ENCODE peak calls at places on chromosomes 11 and 22, in seven cellular contexts. N is tibial nerve, G is ovary, E is H1, L is K562, P is transverse colon, R is GM12878. I is an unnamed sample. For H3K27me3, the result is how much of the 10 kb centered on the place peaks cover.

GRCh38 chr22:43066134-43066533 is 23.1 kb downstream of the TTLL1 start:
- DNase-seq in G (no peak), R (no peak), E (no peak), P (no peak), N (no peak), L (no peak), I (no peak)

GRCh38 chr11:33507967-33508366 is 192.7 kb downstream of the C11orf91 start:
- DNase-seq in G (no peak), R (no peak), N (no peak), L (no peak), E (no peak), P (no peak), I (peak)

GRCh38 chr11:1326435-1327063 is 17.1 kb upstream of the TOLLIP start:
- DNase-seq in G (no peak), L (no peak), N (no peak), R (no peak), P (no peak), E (no peak), I (no peak)

GRCh38 chr11:9577551-9577950 is 4.1 kb downstream of the WEE1 start:
- DNase-seq in L (no peak), P (no peak), G (no peak), N (no peak), E (no peak), R (no peak), I (no peak)

GRCh38 chr11:111982019-111982464 is 43.2 kb upstream of the DLAT start:
- DNase-seq in P (peak), E (peak), G (peak), N (peak), R (peak), L (peak), I (no peak)

GRCh38 chr11:92776676-92777075 is 192.8 kb upstream of the MTNR1B start:
- DNase-seq in L (no peak), R (no peak), E (no peak), P (no peak), G (no peak), N (no peak), I (peak)

GRCh38 chr11:58070585-58070984 is 39.8 kb downstream of the OR6Q1 start:
- DNase-seq in E (no peak), L (no peak), N (no peak), G (no peak), R (no peak), P (no peak), I (peak)

GRCh38 chr22:46031965-46032851 is 55.2 kb upstream of the WNT7B start:
- DNase-seq in E (no peak), P (no peak), R (no peak), N (no peak), G (peak), L (no peak), I (no peak)

GRCh38 chr22:44648085-44648820 is 53.8 kb upstream of the PRR5 start:
- DNase-seq in G (no peak), N (no peak), L (no peak), R (no peak), P (no peak), E (no peak), I (peak)

GRCh38 chr22:46829140-46829891 is 66.9 kb downstream of the TBC1D22A start:
- DNase-seq in L (no peak), P (no peak), N (no peak), R (no peak), E (no peak), G (no peak), I (peak)

GRCh38 chr11:83865636-83866461 is 579.7 kb upstream of the CCDC90B start:
- DNase-seq in R (no peak), P (no peak), G (no peak), L (no peak), E (no peak), N (no peak), I (no peak)

GRCh38 chr11:45859661-45860140 is 12.4 kb downstream of the CRY2 start:
- DNase-seq in N (peak), E (no peak), G (peak), R (no peak), P (peak), L (no peak), I (peak)

GRCh38 chr22:49354516-49355205 is 473.0 kb downstream of the BRD1 start:
- DNase-seq in E (no peak), N (no peak), R (no peak), G (no peak), P (no peak), L (no peak), I (no peak)

GRCh38 chr11:2790581-2790925 is 90.8 kb upstream of the KCNQ1OT1 start:
- DNase-seq in P (peak), E (no peak), G (peak), L (no peak), N (no peak), R (no peak), I (no peak)

DNA sequence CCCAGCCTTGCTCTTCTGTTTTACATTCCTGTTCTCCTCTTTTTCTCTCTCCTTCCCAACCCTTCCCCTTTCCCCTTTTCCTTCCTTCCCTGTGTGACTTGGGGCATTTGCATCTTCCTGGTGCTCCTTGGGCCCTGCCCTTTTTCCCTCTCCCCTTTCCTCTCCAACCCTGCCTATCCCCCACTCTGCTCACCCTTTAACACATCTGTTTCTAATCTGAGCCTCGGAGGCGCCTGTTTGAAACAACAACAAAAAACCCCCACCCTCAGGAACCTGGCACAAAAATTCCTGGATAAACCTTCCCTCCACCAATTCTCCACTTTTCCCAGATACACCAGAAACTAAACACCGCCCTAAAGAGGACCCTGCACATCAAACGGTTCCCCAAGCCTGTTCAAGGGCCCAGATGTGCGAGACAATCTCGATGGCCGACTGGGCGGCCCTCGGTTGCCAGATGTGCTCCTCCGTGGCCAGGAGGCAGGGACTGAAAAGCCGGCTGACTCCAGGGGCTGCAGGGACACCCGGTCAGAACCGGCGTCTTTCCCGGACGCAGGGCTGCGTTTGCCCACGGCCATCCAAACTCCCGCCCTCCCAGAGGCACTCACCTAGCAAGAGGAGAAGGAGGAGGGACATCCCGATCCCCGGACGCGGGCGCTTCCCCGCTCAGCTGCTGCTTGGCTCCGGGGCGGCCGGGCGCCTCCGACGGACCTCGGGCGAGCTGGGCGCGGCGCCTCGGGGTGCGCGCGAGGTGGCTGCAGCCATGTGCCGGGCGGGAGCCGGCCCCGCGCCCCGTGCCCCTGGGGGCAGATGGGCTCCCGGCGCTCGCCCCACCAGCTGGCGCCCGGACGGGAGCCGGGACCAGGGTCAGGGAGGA is 503 bp downstream of the CLMP start:
- DNase-seq in P (no peak), G (peak), L (no peak), N (no peak), E (no peak), R (no peak), I (no peak)
- H3K27me3 ChIP-seq in P (half or more), G (under half), L (under half), N (half or more), E (under half), R (under half), I (under half)

GRCh38 chr22:40502919-40503318 is 132.5 kb downstream of the SGSM3 start:
- DNase-seq in P (no peak), E (no peak), G (no peak), R (no peak), L (no peak), N (no peak), I (no peak)

GRCh38 chr22:40504285-40505249 is 132.0 kb downstream of the MRTFA start:
- DNase-seq in R (no peak), P (no peak), N (no peak), E (no peak), G (no peak), L (no peak), I (no peak)

GRCh38 chr22:40498454-40499186 is 128.2 kb downstream of the SGSM3 start:
- DNase-seq in G (no peak), E (peak), R (no peak), P (no peak), N (no peak), L (peak), I (no peak)

GRCh38 chr22:40499187-40499753 is 128.9 kb downstream of the SGSM3 start:
- DNase-seq in N (no peak), E (peak), L (peak), P (no peak), R (peak), G (no peak), I (no peak)
- TF ChIP-seq EP300 in N (no peak), E (no peak), L (peak), P (no peak), R (peak), G (no peak), I (no peak)

GRCh38 chr11:57054782-57055181 is 66.1 kb downstream of the OR5AK2 start:
- DNase-seq in P (no peak), E (no peak), G (no peak), L (no peak), N (no peak), R (no peak), I (no peak)
- TF ChIP-seq CTCF in P (no peak), E (no peak), G (no peak), L (no peak), N (no peak), R (no peak), I (no peak)

GRCh38 chr11:77183421-77183984 is 55.5 kb downstream of the MYO7A start:
- DNase-seq in L (no peak), N (no peak), R (no peak), P (no peak), E (no peak), G (no peak), I (no peak)
- H3K27me3 ChIP-seq in L (half or more), N (under half), R (under half), P (under half), E (under half), G (under half), I (under half)

DNA sequence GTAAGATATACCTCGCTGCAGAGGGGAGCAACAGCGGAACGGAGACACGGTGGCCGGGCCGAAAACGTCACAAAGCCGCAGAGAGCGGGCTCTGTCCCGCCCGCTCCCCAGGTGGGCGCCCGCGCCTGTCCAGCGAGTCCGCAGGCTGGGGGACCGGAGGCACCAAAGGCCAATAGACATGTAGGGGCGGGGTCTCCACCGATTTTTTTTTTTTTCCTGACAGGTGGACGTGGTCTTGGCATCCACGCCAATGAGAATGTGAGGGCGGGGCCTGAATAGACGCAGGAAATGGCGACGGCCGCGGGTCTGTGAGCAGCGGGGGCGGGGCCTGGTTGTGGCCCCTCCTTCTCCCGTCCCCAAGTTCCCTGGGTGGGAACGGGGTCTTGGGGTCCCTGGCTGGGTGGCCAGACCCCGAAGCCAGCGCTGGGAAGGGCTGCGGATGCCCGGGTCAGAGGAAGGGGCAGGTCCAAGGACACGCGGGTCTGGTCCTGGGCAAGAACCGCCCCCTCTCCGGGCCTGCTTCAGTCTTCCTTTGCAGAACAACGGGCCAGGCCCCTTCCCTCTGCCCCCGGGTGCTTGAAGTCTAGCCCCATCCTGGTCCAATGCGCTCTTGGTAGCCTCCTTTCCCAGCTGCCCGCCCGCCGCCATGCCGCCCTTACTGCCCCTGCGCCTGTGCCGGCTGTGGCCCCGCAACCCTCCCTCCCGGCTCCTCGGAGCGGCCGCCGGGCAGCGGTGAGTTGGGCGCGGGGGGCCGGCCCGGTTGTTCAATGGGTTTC is at the start of gene DNAJC4:
- DNase-seq in G (peak), L (peak), P (peak), R (peak), N (peak), E (no peak), I (peak)
- TF ChIP-seq EP300 in G (no peak), L (no peak), P (no peak), R (no peak), N (peak), E (no peak), I (no peak)

GRCh38 chr11:125085301-125086081 is 22.4 kb downstream of the SLC37A2 start:
- DNase-seq in L (no peak), R (no peak), P (no peak), E (no peak), G (no peak), N (no peak), I (no peak)
- TF ChIP-seq CTCF in L (no peak), R (no peak), P (no peak), E (peak), G (no peak), N (no peak), I (no peak)

GRCh38 chr11:72556433-72556832 is 117.8 kb downstream of the PDE2A start:
- DNase-seq in E (no peak), L (no peak), R (no peak), P (no peak), G (no peak), N (no peak), I (no peak)
- H3K27me3 ChIP-seq in E (under half), L (under half), R (under half), P (under half), G (under half), N (under half), I (under half)

I was measured in esophagus muscularis mucosa.